ENCODE peak calls at places on chromosome 9, in six cellular contexts. I is SK-N-SH, C is tibial nerve, S is sigmoid colon, A is ovary, B is A549. X is an unnamed sample.

GRCh38 chr9:110049699-110050450 is 158.1 kb downstream of the C9orf152 start:
- DNase-seq in I (peak; percentile 65), C (no peak), S (peak; percentile 68), A (peak; percentile 30), B (no peak), X (no peak)

GRCh38 chr9:4832786-4833579 is 40.2 kb downstream of the RCL1 start:
- DNase-seq in I (no peak), C (no peak), S (no peak), A (no peak), B (peak; percentile 70), X (no peak)

GRCh38 chr9:14846871-14847311 is 63.3 kb downstream of the FREM1 start:
- DNase-seq in I (peak; percentile 75), C (peak; percentile 20), S (peak; percentile 68), A (no peak), B (peak; percentile 58), X (no peak)

GRCh38 chr9:70168521-70168920 is 90.3 kb upstream of the SMC5 start:
- DNase-seq in I (no peak), C (no peak), S (no peak), A (no peak), B (no peak), X (no peak)

GRCh38 chr9:135907006-135907434 is 326 bp downstream of the CAMSAP1 start:
- DNase-seq in I (no peak), C (no peak), S (peak; percentile 69), A (no peak), B (no peak), X (no peak)

GRCh38 chr9:129640871-129641750 is 840 bp downstream of the ASB6 start:
- DNase-seq in I (no peak), C (no peak), S (no peak), A (peak; percentile 40), B (no peak), X (no peak)

GRCh38 chr9:108033976-108034964 is 544.7 kb upstream of the KLF4 start:
- DNase-seq in I (no peak), C (no peak), S (peak; percentile 83), A (peak; percentile 58), B (no peak), X (no peak)

GRCh38 chr9:37410969-37411785 is 11.3 kb upstream of the GRHPR start:
- DNase-seq in I (no peak), C (no peak), S (no peak), A (no peak), B (no peak), X (no peak)

GRCh38 chr9:127187231-127187956 is 65.0 kb upstream of the ANGPTL2 start:
- DNase-seq in I (no peak), C (peak; percentile 83), S (peak; percentile 94), A (peak; percentile 73), B (peak; percentile 60), X (peak; percentile 87)

GRCh38 chr9:135154050-135154570 is 66.6 kb downstream of the OLFM1 start:
- DNase-seq in I (no peak), C (no peak), S (no peak), A (no peak), B (no peak), X (no peak)

GRCh38 chr9:131048332-131048731 is 39.4 kb downstream of the LAMC3 start:
- DNase-seq in I (no peak), C (no peak), S (no peak), A (no peak), B (no peak), X (no peak)

GRCh38 chr9:95447660-95448420 is 68.9 kb downstream of the PTCH1 start:
- DNase-seq in I (no peak), C (no peak), S (no peak), A (no peak), B (no peak), X (no peak)

GRCh38 chr9:25742241-25742640 is 64.0 kb upstream of the TUSC1 start:
- DNase-seq in I (no peak), C (no peak), S (no peak), A (no peak), B (no peak), X (no peak)

GRCh38 chr9:114684036-114684435 is 2.0 kb upstream of the TEX48 start:
- DNase-seq in I (no peak), C (no peak), S (no peak), A (no peak), B (no peak), X (no peak)

GRCh38 chr9:75482566-75482965 is 394.3 kb downstream of the OSTF1 start:
- DNase-seq in I (no peak), C (no peak), S (no peak), A (no peak), B (no peak), X (no peak)

GRCh38 chr9:130834371-130835311 is at the start of gene ABL1:
- DNase-seq in I (peak; percentile 93), C (peak; percentile 64), S (peak; percentile 94), A (peak; percentile 81), B (peak; percentile 82), X (peak; percentile 83)

GRCh38 chr9:119941081-119941480 is 571.8 kb upstream of the BRINP1 start:
- DNase-seq in I (no peak), C (no peak), S (no peak), A (no peak), B (no peak), X (no peak)

GRCh38 chr9:108759835-108760234 is 96.0 kb downstream of the ACTL7B start:
- DNase-seq in I (no peak), C (no peak), S (no peak), A (no peak), B (no peak), X (no peak)

GRCh38 chr9:121744687-121745395 is 93.4 kb downstream of the DAB2IP start:
- DNase-seq in I (no peak), C (no peak), S (no peak), A (peak; percentile 37), B (no peak), X (no peak)

GRCh38 chr9:121745396-121745695 is 93.9 kb downstream of the DAB2IP start:
- DNase-seq in I (no peak), C (no peak), S (no peak), A (no peak), B (no peak), X (no peak)

GRCh38 chr9:121744002-121744686 is 92.7 kb downstream of the DAB2IP start:
- DNase-seq in I (peak; percentile 68), C (peak; percentile 60), S (peak; percentile 84), A (peak; percentile 61), B (peak; percentile 90), X (no peak)

GRCh38 chr9:121742923-121743322 is 91.5 kb downstream of the DAB2IP start:
- DNase-seq in I (no peak), C (no peak), S (no peak), A (no peak), B (no peak), X (no peak)

DNA sequence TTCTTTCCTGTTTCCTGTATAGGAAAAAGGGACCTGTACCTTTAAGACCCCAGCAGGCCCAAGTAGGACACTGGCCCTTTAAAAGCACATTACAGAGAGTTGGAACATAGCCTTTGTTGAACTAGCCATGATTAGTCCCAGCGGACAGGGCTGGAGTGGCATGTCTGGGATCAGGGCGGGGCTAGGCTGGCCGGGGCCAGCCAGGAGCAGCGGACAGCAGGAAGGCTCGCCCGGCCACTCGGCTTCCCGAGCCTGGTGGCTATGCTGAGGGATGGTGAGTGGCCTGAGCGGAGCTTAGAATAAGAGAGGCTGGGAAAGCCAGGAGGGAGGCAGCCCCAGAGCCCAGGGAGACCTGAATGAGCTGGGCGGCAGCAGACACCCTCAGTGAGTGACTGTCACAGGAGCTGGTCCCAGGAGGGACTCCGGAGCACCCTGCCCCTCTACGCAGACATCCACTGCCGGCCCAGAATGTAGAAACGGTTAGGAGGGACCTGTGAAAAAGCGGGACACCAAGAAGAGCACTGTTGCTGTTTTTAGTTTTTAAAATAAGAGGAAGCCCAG is 92.1 kb downstream of the DAB2IP start:
- DNase-seq in I (peak; percentile 94), C (peak; percentile 72), S (peak; percentile 93), A (peak; percentile 69), B (peak; percentile 96), X (peak; percentile 84)
- H3K4me3 ChIP-seq in I (peak overlapping the region; percentile 69), C (peak overlapping the region; percentile 56), S (peak overlapping the region; percentile 55), A (peak overlapping the region; percentile 56), B (peak overlapping the region; percentile 55), X (peak overlapping the region; percentile 46)

DNA sequence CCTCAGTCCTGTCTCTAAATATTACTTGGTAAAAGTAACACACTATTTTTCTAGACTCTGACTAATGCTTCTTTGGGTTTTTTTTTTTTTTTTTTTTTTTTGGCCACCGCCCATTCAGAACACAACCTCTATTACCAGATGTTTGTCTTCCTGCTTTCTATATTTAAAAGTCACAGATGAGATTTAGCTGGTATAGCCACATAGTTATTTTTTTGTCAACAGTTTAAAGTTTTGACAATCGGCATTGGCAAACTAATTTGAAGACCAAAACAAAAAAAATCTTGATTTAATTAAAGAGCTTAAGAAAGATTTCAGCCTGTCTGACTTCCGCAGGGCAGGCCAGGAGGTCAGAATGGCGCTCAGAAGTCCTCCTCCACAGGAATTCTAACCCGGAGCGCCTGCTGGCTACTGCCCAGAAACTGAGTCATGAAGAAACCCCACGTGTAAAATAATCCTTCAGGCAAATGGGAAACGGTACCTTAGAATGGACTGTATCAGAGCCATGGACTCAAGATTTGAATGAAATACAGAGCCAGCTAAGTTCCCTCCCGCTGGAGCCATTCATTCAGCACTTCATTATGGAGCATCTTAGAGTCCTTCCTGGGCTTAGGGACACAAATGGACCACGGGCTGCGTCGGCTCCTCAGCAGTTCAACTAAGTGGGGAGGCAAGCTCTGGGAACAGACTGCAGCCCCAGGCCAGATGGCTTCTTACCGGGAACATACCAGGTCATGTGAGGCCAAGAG is 55.6 kb downstream of the PTPDC1 start:
- DNase-seq in I (no peak), C (peak; percentile 94), S (peak; percentile 96), A (peak; percentile 89), B (peak; percentile 72), X (peak; percentile 93)
- TF ChIP-seq EP300 in I (no peak), C (peak; percentile 85), S (no peak), A (no peak), B (no peak), X (no peak)

DNA sequence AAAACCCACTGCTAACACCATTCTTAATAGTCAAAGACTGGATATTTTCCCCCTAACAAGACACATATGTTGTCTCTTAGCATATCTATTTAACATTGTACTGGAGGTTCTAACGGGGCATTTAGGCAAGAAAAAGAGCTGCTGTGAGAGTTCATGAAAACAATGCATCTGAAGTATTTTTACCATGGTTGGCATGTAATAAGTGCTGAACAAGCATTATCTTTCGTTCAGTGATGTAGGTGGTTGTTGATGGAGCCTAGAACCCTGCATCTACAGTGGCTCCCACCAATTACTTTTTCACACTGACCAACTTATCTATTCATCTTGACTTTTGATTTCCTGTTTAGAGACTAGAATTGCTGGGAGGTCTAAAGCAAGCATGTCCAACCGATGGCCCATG is 12.8 kb downstream of the B4GALT1 start:
- DNase-seq in I (no peak), C (no peak), S (no peak), A (no peak), B (no peak), X (no peak)
- H3K4me3 ChIP-seq in I (no peak overlapping the region), C (no peak overlapping the region), S (no peak overlapping the region), A (no peak overlapping the region), B (no peak overlapping the region), X (no peak overlapping the region)

DNA sequence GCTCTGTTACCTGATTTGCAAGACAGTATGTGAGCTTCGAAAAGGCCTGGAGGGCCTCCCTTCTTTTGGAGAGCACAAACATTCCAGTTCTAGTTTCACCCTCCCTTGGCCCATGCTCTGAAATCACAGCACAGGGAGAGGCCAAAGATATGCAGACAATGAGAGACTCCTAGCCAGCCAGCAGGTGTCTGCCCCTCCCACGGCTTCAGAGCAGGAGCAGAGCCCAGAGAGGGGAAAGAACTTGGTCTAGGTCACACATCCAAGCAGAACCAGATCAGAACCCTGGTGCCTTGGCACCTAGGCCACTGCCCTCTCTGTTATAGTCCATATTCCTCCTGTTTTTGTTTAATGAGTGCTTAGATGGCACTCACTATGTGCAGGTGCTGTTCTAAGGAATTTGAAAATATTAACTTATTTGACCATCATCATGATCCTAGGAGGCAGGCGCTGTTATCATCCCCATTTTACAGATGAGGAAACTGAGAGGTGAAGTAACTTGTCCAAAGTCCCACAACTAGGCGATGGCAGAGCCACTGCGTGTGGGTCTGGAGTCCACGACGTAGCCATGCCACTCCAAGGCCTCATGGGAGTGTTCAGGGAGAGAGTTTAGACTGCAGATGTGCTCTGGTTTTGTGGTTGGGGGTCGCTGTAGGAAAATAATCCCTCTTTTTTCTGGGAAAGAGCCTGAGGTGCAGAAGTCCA is 27.2 kb downstream of the TMOD1 start:
- DNase-seq in I (no peak), C (no peak), S (no peak), A (no peak), B (no peak), X (no peak)
- TF ChIP-seq EP300 in I (no peak), C (no peak), S (no peak), A (no peak), B (no peak), X (no peak)